ENCODE peak calls at places on chromosomes 5 and 9, in five cellular contexts. B is heart left ventricle, H is mesendoderm, L is cardiac muscle cell, Q is aorta. E is an unnamed sample. For H3K27me3 and H3K4me1, the result is how much of the 10 kb centered on the place peaks cover.

GRCh38 chr5:7904170-7904569 is 35.2 kb downstream of the MTRR start:
- DNase-seq in L (no peak), H (peak), Q (no peak), B (no peak), E (no peak)

GRCh38 chr9:111483419-111483861 is 743 bp downstream of the ECPAS start:
- DNase-seq in B (no peak), Q (no peak), L (peak), H (no peak), E (peak)

GRCh38 chr5:134127988-134128647 is 13.6 kb downstream of the TCF7 start:
- DNase-seq in B (no peak), L (no peak), Q (no peak), H (no peak), E (no peak)

GRCh38 chr9:17588395-17588794 is 9.5 kb downstream of the SH3GL2 start:
- DNase-seq in Q (no peak), B (no peak), L (no peak), H (peak), E (no peak)

GRCh38 chr9:113258282-113258681 is 17.1 kb downstream of the CDC26 start:
- DNase-seq in Q (no peak), B (no peak), L (no peak), H (no peak), E (no peak)

GRCh38 chr9:107064378-107064777 is 201.4 kb downstream of the ZNF462 start:
- DNase-seq in B (no peak), L (no peak), H (no peak), Q (no peak), E (no peak)

GRCh38 chr9:10251490-10251889 is 361.3 kb downstream of the PTPRD start:
- DNase-seq in B (no peak), H (no peak), L (no peak), Q (no peak), E (no peak)

GRCh38 chr9:94068257-94068656 is 16.0 kb upstream of the PTPDC1 start:
- DNase-seq in L (no peak), B (no peak), Q (no peak), H (no peak), E (no peak)

GRCh38 chr9:70421272-70422180 is 7.1 kb upstream of the KLF9 start:
- DNase-seq in B (peak), L (no peak), H (peak), Q (no peak), E (no peak)

GRCh38 chr5:62568800-62569432 is 9.7 kb upstream of the LRRC70 start:
- DNase-seq in Q (no peak), L (no peak), B (no peak), H (peak), E (no peak)

GRCh38 chr9:133135193-133135745 is 14.2 kb upstream of the RALGDS start:
- DNase-seq in B (peak), Q (peak), L (no peak), H (no peak), E (peak)

GRCh38 chr9:89422151-89422918 is 75.6 kb downstream of the SEMA4D start:
- DNase-seq in L (no peak), H (peak), Q (no peak), B (no peak), E (no peak)

GRCh38 chr9:89810434-89810833 is 205.6 kb downstream of the GADD45G start:
- DNase-seq in L (no peak), Q (no peak), H (no peak), B (no peak), E (no peak)

GRCh38 chr5:28743362-28743761 is 1705.0 kb upstream of the CDH9 start:
- DNase-seq in B (no peak), L (no peak), Q (no peak), H (no peak), E (no peak)

GRCh38 chr9:129561594-129562281 is 59.2 kb downstream of the C9orf50 start:
- DNase-seq in B (no peak), L (no peak), Q (no peak), H (no peak), E (no peak)

GRCh38 chr5:83022334-83022733 is 54.9 kb downstream of the TMEM167A start:
- DNase-seq in L (no peak), H (peak), B (no peak), Q (no peak), E (no peak)

GRCh38 chr9:121331992-121332685 is 37.9 kb downstream of the STOM start:
- DNase-seq in B (no peak), Q (peak), H (peak), L (no peak), E (no peak)

GRCh38 chr9:137299938-137300337 is 2.1 kb downstream of the NRARP start:
- DNase-seq in L (peak), H (no peak), Q (no peak), B (peak), E (no peak)

GRCh38 chr9:137298983-137299521 is 3.0 kb downstream of the NRARP start:
- DNase-seq in Q (no peak), H (no peak), L (peak), B (peak), E (no peak)

GRCh38 chr9:137302176-137303030 is at the start of gene NRARP:
- DNase-seq in H (peak), L (peak), Q (peak), B (peak), E (peak)

GRCh38 chr9:137301086-137301947 is 754 bp downstream of the NRARP start:
- DNase-seq in H (peak), L (peak), Q (peak), B (peak), E (peak)

DNA sequence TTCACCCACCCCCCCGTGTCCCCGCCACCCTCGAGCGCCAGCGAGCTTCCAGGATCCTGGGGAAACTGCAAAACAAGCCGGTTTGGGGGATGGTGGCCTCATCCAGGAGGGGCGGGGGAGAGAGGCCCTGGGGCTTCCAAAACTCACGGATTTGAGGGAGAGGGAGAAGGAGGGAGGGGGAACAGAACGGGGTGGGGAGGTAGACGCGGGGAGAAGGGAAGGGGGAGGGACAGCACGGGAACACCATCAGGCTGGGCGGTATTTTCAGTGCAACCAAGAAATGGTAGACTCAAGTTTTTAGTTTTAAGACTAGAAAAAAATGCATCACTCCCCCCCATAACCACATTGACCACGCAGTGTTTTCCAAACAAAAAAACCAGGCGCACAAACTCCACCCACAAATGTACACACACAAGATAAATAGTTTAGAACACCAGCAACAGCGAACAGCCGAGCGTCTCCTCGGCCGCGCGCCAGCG is 1.4 kb downstream of the NRARP start:
- DNase-seq in B (peak), L (peak), Q (peak), H (peak), E (no peak)
- H3K27ac ChIP-seq in B (peak), L (peak), Q (no peak), H (no peak), E (no peak)

DNA sequence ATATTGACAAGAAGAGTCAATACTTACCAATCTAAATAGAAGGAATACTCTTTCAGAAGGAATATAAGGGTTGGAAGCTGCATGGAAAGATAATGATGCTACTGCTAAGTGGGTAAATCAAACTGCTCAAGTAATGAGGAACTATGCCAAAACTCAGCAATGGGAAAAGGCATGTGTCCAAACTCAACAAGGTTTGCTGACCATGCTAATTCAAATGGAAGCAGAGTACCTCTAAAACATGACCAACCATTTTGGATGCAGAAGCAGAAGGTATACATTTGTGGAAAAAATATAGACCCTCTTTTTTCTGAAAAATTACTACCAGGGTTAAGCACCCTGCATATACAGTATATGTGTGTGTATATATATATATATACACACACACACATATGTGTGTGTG is 21.1 kb downstream of the TMEM232 start:
- DNase-seq in L (no peak), H (no peak), B (no peak), Q (no peak), E (no peak)
- H3K27me3 ChIP-seq in L (under half), H (under half), B (under half), Q (under half), E (under half)

DNA sequence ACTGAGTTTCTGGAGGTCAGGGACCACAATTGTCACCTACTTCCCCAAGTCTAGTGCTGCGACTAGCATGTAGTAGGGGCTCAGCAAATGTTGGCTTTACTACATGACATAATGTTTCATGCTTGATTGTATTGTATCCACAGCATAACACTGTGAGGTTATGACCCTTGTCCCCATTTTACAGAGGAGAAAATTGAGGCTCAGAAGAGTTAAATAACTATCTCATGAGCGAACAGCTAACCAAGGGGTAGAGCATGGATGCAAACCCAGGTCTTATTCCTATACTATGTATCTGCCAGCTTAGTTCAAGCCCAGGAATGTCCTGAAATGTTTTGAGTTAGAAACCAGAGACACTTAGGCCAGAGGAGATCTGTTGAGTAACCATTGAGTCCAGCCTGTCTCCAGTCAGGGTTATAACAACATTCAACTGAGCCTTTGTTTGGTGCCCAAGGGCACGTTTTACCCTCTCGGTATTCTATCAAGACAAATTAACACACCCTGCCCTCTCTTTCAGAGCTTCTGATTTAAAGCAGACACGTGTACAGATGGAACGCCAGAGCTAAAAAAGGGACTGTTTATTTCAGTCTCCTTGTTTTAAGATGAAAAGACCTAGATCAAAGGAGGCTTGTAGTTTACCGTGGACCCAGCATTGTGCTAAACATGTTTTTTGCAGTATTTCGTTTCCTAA is 16.5 kb downstream of the ANGPTL2 start:
- DNase-seq in B (no peak), H (no peak), L (no peak), Q (no peak), E (no peak)
- H3K4me1 ChIP-seq in B (half or more), H (under half), L (under half), Q (under half), E (under half)

DNA sequence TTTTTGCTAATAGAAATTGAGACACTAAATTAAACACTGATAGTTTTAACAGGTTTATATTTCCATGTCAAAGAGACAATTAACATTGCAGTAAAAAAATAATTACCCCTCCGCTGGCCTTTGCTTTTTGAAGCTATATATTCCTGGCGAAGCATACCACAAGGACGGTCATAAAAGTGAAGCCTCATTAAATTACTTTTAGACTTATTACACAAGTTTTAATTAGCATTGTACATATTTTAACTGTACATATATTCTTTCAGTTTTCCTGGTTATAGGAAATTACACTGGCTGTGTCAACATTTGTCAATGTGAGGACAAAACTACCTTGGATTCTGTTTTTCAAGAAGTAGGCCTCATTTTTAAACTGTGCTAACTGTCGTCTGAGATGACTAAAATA is 1.2 kb downstream of the CDKN2A start:
- DNase-seq in H (no peak), Q (no peak), L (no peak), B (no peak), E (no peak)
- H3K27ac ChIP-seq in H (no peak), Q (no peak), L (no peak), B (no peak), E (no peak)

GRCh38 chr5:1444361-1445189 is 665 bp downstream of the SLC6A3 start:
- DNase-seq in H (no peak), B (no peak), Q (no peak), L (no peak), E (no peak)

GRCh38 chr5:1442222-1443144 is 2.8 kb downstream of the SLC6A3 start:
- DNase-seq in L (no peak), H (no peak), B (no peak), Q (no peak), E (no peak)

GRCh38 chr5:1443145-1443543 is 2.1 kb downstream of the SLC6A3 start:
- DNase-seq in Q (no peak), H (no peak), B (no peak), L (no peak), E (no peak)

GRCh38 chr5:1445313-1445894 is at the start of gene SLC6A3:
- DNase-seq in B (no peak), Q (no peak), H (peak), L (peak), E (no peak)

DNA sequence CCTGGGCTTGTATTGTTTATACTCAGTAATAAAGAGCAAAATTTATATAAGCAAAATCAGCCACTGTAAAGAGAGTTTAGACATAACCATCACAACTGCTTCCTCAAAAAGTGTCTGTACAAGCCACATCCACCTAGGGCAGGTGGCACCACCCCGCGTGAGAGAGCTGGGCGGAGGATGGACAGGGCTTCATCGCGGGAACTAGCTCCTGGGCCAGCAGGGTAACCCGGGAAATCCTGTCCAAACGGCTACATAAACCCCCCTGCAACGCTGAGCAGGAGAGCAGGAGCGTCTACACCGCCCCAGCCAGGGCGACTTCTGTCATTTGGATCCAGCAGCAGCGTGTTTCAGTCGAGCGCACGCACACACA is 1.3 kb downstream of the SLC6A3 start:
- DNase-seq in L (no peak), B (no peak), H (no peak), Q (no peak), E (no peak)
- H3K27me3 ChIP-seq in L (half or more), B (half or more), H (under half), Q (under half), E (under half)

DNA sequence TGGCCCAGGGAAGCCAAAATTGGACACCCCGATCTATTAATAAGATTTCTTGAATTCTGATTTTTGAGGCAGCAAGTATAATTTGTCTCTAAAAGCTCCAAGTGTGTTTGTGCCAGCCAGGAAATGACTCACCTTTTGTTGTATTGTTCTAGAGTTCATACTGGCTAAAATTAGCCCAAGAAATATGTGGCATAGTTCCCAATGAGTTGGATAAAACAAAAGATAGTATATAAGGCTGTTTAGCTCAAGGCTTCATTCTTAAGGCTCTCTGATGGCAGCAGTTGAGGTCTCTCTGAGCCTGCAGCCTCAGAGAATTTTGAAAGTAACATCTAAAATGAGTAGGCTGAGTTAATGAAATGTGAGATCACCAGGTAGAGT is 21.6 kb downstream of the HMGXB3 start:
- DNase-seq in B (peak), Q (no peak), L (no peak), H (no peak), E (no peak)
- H3K4me1 ChIP-seq in B (half or more), Q (under half), L (under half), H (under half), E (under half)

GRCh38 chr5:142542906-142543305 is 143.0 kb downstream of the FGF1 start:
- DNase-seq in H (peak), Q (no peak), B (peak), L (no peak), E (no peak)

GRCh38 chr5:142547445-142548374 is 138.2 kb downstream of the FGF1 start:
- DNase-seq in B (no peak), L (no peak), Q (no peak), H (no peak), E (no peak)

GRCh38 chr5:142545653-142546322 is 140.1 kb downstream of the FGF1 start:
- DNase-seq in Q (no peak), B (no peak), H (no peak), L (no peak), E (no peak)

GRCh38 chr5:142543951-142544753 is 141.7 kb downstream of the FGF1 start:
- DNase-seq in L (peak), H (peak), B (no peak), Q (no peak), E (no peak)

GRCh38 chr5:142544946-142545652 is 140.8 kb downstream of the FGF1 start:
- DNase-seq in Q (no peak), L (no peak), B (no peak), H (peak), E (no peak)
- H3K27ac ChIP-seq in Q (peak), L (no peak), B (no peak), H (no peak), E (no peak)

GRCh38 chr9:14346301-14346721 is 32.4 kb upstream of the NFIB start:
- DNase-seq in Q (no peak), H (peak), B (peak), L (no peak), E (no peak)

GRCh38 chr9:14347408-14348224 is 33.7 kb upstream of the NFIB start:
- DNase-seq in B (peak), H (peak), Q (peak), L (peak), E (no peak)

GRCh38 chr9:14348241-14349140 is 34.5 kb upstream of the NFIB start:
- DNase-seq in B (peak), H (peak), L (no peak), Q (no peak), E (no peak)

GRCh38 chr9:14345586-14346237 is 31.8 kb upstream of the NFIB start:
- DNase-seq in H (no peak), B (no peak), L (no peak), Q (no peak), E (no peak)

GRCh38 chr9:14346826-14347407 is 33.0 kb upstream of the NFIB start:
- DNase-seq in H (peak), Q (peak), L (no peak), B (peak), E (no peak)
- H3K27me3 ChIP-seq in H (under half), Q (under half), L (half or more), B (under half), E (under half)